ENCODE peak calls at places on chromosomes 11 and 22, in six cellular contexts. M, K, R, D, O and Q are unnamed samples.

GRCh38 chr11:44638032-44638431 is 72.6 kb downstream of the CD82 start:
- DNase-seq in M (no peak), D (no peak), K (no peak), O (no peak), R (no peak), Q (no peak)

GRCh38 chr22:21623402-21623970 is 6.3 kb downstream of the YDJC start:
- DNase-seq in K (no peak), D (no peak), O (no peak), R (no peak), M (no peak), Q (no peak)

GRCh38 chr11:113518716-113519495 is 43.7 kb upstream of the DRD2 start:
- DNase-seq in D (no peak), O (no peak), K (no peak), M (no peak), R (no peak), Q (no peak)

GRCh38 chr11:105915036-105915435 is 107.0 kb downstream of the MSANTD4 start:
- DNase-seq in M (no peak), O (no peak), R (no peak), D (peak; percentile 9), K (no peak), Q (no peak)

GRCh38 chr22:32119568-32120235 is 39.4 kb downstream of the C22orf42 start:
- DNase-seq in D (no peak), K (no peak), M (no peak), R (no peak), O (no peak), Q (no peak)

GRCh38 chr11:726278-726915 is 20.4 kb downstream of the EPS8L2 start:
- DNase-seq in M (no peak), O (peak; percentile 62), D (peak; percentile 39), K (peak; percentile 68), R (no peak), Q (no peak)

GRCh38 chr11:65538915-65539374 is 14.1 kb downstream of the SCYL1 start:
- DNase-seq in D (no peak), R (no peak), K (no peak), M (no peak), O (no peak), Q (no peak)

GRCh38 chr22:45162531-45162930 is 1.2 kb upstream of the NUP50 start:
- DNase-seq in O (no peak), R (no peak), K (peak; percentile 32), D (no peak), M (no peak), Q (no peak)

GRCh38 chr22:22787805-22788459 is 99.7 kb upstream of the IGLL5 start:
- DNase-seq in K (peak; percentile 12), M (peak; percentile 1), R (no peak), O (peak; percentile 82), D (peak; percentile 11), Q (no peak)

GRCh38 chr22:29314537-29315285 is 786 bp downstream of the RASL10A start:
- DNase-seq in R (no peak), M (no peak), K (no peak), O (no peak), D (no peak), Q (no peak)

GRCh38 chr22:35782504-35782903 is 64.8 kb downstream of the APOL5 start:
- DNase-seq in K (peak; percentile 65), R (no peak), O (no peak), M (no peak), D (peak; percentile 24), Q (no peak)

GRCh38 chr11:33310720-33311500 is 53.7 kb downstream of the HIPK3 start:
- DNase-seq in D (peak; percentile 82), M (no peak), K (peak; percentile 75), O (no peak), R (no peak), Q (no peak)

GRCh38 chr11:8652140-8652539 is 30.3 kb downstream of the TRIM66 start:
- DNase-seq in D (peak; percentile 86), K (peak; percentile 96), R (peak; percentile 93), M (peak; percentile 90), O (no peak), Q (peak; percentile 83)

GRCh38 chr11:1152316-1153104 is 5.2 kb upstream of the MUC5AC start:
- DNase-seq in D (peak; percentile 59), O (no peak), M (no peak), R (peak; percentile 13), K (peak; percentile 72), Q (no peak)

GRCh38 chr11:32259641-32260081 is 168.8 kb downstream of the RCN1 start:
- DNase-seq in D (peak; percentile 78), R (peak; percentile 80), K (peak; percentile 81), O (no peak), M (no peak), Q (no peak)

GRCh38 chr11:45924036-45924915 is 1.8 kb downstream of the LARGE2 start:
- DNase-seq in K (no peak), M (no peak), D (no peak), O (no peak), R (no peak), Q (no peak)

GRCh38 chr11:67435727-67436458 is 1.6 kb downstream of the PTPRCAP start:
- DNase-seq in R (no peak), K (no peak), O (no peak), M (no peak), D (no peak), Q (no peak)

GRCh38 chr11:78188809-78189724 is at the start of gene USP35:
- DNase-seq in O (no peak), K (no peak), M (no peak), R (no peak), D (no peak), Q (no peak)

GRCh38 chr22:22171357-22172218 is 73.0 kb upstream of the VPREB1 start:
- DNase-seq in D (no peak), M (no peak), R (no peak), O (peak; percentile 36), K (no peak), Q (no peak)

GRCh38 chr11:124899376-124900145 is 1.9 kb upstream of the ROBO4 start:
- DNase-seq in M (no peak), K (no peak), D (peak; percentile 14), R (no peak), O (no peak), Q (no peak)

GRCh38 chr11:115168686-115169085 is 335.5 kb downstream of the CADM1 start:
- DNase-seq in M (no peak), O (no peak), R (no peak), K (no peak), D (no peak), Q (no peak)

GRCh38 chr11:127627629-127628462 is 627.3 kb upstream of the KIRREL3 start:
- DNase-seq in D (no peak), R (no peak), K (peak; percentile 48), O (no peak), M (no peak), Q (no peak)

GRCh38 chr11:9827700-9828099 is 163.8 kb downstream of the SWAP70 start:
- DNase-seq in K (peak; percentile 17), R (no peak), D (no peak), O (no peak), M (no peak), Q (no peak)

GRCh38 chr11:47607380-47607779 is 13.2 kb upstream of the C1QTNF4 start:
- DNase-seq in D (peak; percentile 91), M (peak; percentile 73), O (no peak), R (peak; percentile 84), K (peak; percentile 96), Q (peak; percentile 83)

GRCh38 chr11:1112351-1113191 is 37.9 kb downstream of the MUC2 start:
- DNase-seq in O (peak; percentile 16), D (no peak), R (no peak), K (no peak), M (no peak), Q (no peak)

GRCh38 chr22:42805998-42806481 is 51.0 kb downstream of the ARFGAP3 start:
- DNase-seq in R (no peak), O (no peak), M (no peak), K (peak; percentile 34), D (peak; percentile 33), Q (no peak)

GRCh38 chr11:11604340-11604992 is 17.3 kb downstream of the GALNT18 start:
- DNase-seq in O (no peak), R (no peak), D (no peak), M (no peak), K (no peak), Q (no peak)

GRCh38 chr11:118715837-118716260 is 36.4 kb upstream of the TREH start:
- DNase-seq in M (no peak), R (no peak), O (peak; percentile 27), D (no peak), K (peak; percentile 29), Q (no peak)

DNA sequence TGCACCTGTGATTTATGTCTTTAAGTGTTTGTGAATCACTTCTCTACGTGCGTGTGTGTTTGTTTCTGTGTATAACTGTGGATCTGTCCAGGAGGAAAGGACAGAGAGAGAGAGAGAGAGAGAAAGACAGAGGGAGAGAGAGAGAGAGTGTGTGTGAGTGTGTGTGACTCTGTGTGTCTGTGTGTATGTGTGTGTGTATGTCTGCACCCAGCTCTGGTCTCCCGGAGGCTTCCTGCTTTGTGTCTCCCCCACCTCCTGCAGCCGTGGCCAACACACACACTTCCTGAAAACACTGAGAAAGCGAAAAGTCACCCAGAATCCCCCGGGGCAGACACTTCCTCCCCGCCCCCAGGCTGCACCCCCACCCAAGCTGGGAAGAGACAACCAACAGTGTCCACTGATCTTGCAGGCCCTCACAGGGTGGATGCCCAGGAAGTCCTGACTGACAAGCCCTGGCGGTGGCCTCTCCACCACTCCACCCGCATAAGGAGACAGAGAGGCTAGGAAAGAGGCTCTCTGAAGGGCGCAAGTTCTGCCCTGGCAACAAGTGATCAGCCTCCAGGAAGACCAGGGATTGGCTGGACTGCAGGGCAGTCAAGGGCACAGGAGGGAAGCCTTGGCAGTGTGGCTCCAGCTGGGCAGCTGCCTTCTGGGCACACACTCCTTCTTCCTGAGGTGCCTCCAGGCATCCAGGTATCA is 30.0 kb downstream of the ARAP1 start:
- DNase-seq in R (peak; percentile 65), O (peak; percentile 91), M (peak; percentile 80), K (peak; percentile 92), D (peak; percentile 90), Q (peak; percentile 46)
- TF ChIP-seq CTCF in R (no peak), O (no peak), M (no peak), K (no peak), D (no peak), Q (no peak)

DNA sequence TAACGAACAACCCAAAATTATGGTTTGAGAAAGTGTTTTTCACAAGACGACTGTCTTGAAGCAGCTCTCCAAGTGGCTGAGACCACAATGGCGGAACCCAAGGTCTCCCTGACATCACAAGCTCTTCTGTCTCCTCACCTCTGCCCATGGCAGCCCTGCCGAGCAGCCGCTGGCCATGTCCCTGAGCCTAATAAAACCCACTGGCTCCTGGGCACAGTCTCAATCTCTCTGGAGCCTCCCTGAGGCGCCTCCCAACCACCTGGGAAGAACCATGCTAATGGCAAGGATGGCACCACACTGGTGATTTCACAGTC is 50.0 kb downstream of the CLTCL1 start:
- DNase-seq in K (no peak), R (no peak), D (no peak), O (no peak), M (no peak), Q (no peak)
- H3K4me3 ChIP-seq in K (no peak overlapping the region), R (no peak overlapping the region), D (no peak overlapping the region), O (no peak overlapping the region), M (no peak overlapping the region), Q (no peak overlapping the region)

DNA sequence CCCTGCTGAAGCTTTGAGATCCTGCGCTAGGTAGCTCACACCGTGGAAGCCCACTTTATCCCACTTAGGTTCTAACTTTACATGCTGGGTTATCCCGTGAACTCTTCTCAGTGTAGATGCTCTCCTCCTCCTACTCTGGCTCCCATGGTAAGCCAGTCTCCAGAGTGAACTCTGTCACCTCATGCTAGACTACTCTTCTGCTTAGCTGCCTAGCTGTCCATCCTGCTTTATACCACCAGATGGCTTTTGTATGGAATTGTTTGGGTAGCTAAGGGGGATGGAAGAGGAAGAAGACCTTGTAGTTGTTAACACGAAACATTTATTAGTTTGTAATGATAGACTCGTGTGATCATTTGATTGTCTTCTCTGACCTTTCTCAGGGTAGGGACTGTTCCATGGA is 46.8 kb downstream of the EMSY start:
- DNase-seq in K (no peak), O (no peak), D (no peak), M (no peak), R (no peak), Q (no peak)
- TF ChIP-seq CTCF in K (peak; percentile 4), O (no peak), D (no peak), M (no peak), R (peak; percentile 7), Q (no peak)

GRCh38 chr11:2815762-2816496 is 69.6 kb downstream of the CDKN1C start:
- DNase-seq in R (no peak), M (no peak), K (no peak), D (no peak), O (no peak), Q (no peak)
- H3K4me3 ChIP-seq in R (no peak overlapping the region), M (no peak overlapping the region), K (no peak overlapping the region), D (no peak overlapping the region), O (no peak overlapping the region), Q (no peak overlapping the region)